ENCODE peak calls at places on chromosomes 2 and 18, in eight cellular contexts. X, Q, C, F, A, P, U and J are unnamed samples.

GRCh38 chr18:24627644-24628315 is 167.3 kb downstream of the HRH4 start:
- DNase-seq in P (no peak), A (no peak), Q (no peak), F (no peak), U (no peak), X (no peak), C (no peak), J (no peak)

GRCh38 chr2:119888673-119889072 is 124.2 kb upstream of the EPB41L5 start:
- DNase-seq in U (no peak), F (no peak), Q (no peak), C (no peak), A (no peak), P (no peak), X (no peak), J (no peak)

GRCh38 chr2:145352499-145352898 is 832.6 kb upstream of the ZEB2 start:
- DNase-seq in U (no peak), A (no peak), C (no peak), F (no peak), P (no peak), X (no peak), Q (no peak), J (no peak)

GRCh38 chr18:62081248-62081647 is 105.6 kb downstream of the PIGN start:
- DNase-seq in C (no peak), A (no peak), F (no peak), X (no peak), U (no peak), P (no peak), Q (no peak), J (no peak)

GRCh38 chr18:46291149-46291548 is 187.0 kb downstream of the HAUS1 start:
- DNase-seq in Q (no peak), C (no peak), U (no peak), P (no peak), X (no peak), A (peak), F (no peak), J (no peak)

GRCh38 chr2:196431076-196431475 is 208.4 kb upstream of the CCDC150 start:
- DNase-seq in F (no peak), P (no peak), X (no peak), Q (no peak), C (no peak), A (no peak), U (no peak), J (no peak)

GRCh38 chr18:62152844-62153243 is 34.0 kb downstream of the PIGN start:
- DNase-seq in A (no peak), P (no peak), F (no peak), X (no peak), C (no peak), Q (no peak), U (no peak), J (no peak)

GRCh38 chr2:169716229-169716886 is 17.3 kb upstream of the KLHL23 start:
- DNase-seq in P (no peak), Q (peak), F (peak), A (no peak), C (no peak), U (no peak), X (no peak), J (no peak)

GRCh38 chr2:30880516-30880915 is 73.3 kb upstream of the CAPN13 start:
- DNase-seq in A (no peak), Q (no peak), C (no peak), U (no peak), P (no peak), X (no peak), F (no peak), J (no peak)

GRCh38 chr2:111157798-111158197 is 37.1 kb downstream of the BCL2L11 start:
- DNase-seq in P (no peak), X (no peak), U (peak), C (no peak), A (no peak), F (no peak), Q (no peak), J (no peak)

GRCh38 chr2:55862269-55862668 is 61.3 kb downstream of the EFEMP1 start:
- DNase-seq in C (no peak), U (no peak), X (no peak), Q (no peak), P (no peak), F (no peak), A (no peak), J (no peak)

GRCh38 chr2:129904532-129905446 is 74.7 kb upstream of the RAB6C start:
- DNase-seq in F (no peak), A (peak), P (no peak), C (no peak), U (no peak), Q (no peak), X (no peak), J (no peak)

GRCh38 chr2:122105885-122106221 is 350.4 kb downstream of the TSN start:
- DNase-seq in U (no peak), C (no peak), A (no peak), X (no peak), F (no peak), P (no peak), Q (no peak), J (no peak)

GRCh38 chr18:58232674-58233073 is 188.6 kb downstream of the NEDD4L start:
- DNase-seq in U (no peak), P (no peak), A (no peak), C (no peak), X (no peak), Q (no peak), F (no peak), J (no peak)

GRCh38 chr18:13437034-13437433 is 218.5 kb downstream of the LDLRAD4 start:
- DNase-seq in X (no peak), C (no peak), P (no peak), A (no peak), Q (no peak), F (no peak), U (no peak), J (no peak)

GRCh38 chr18:60050821-60051220 is 151.0 kb downstream of the PMAIP1 start:
- DNase-seq in P (no peak), Q (no peak), F (no peak), C (no peak), A (no peak), U (no peak), X (no peak), J (no peak)

GRCh38 chr2:39120771-39121522 is at the start of gene SOS1:
- DNase-seq in A (peak), P (peak), Q (peak), X (peak), F (peak), C (peak), U (peak), J (peak)

GRCh38 chr18:7873316-7873715 is 306.2 kb downstream of the PTPRM start:
- DNase-seq in X (no peak), A (no peak), U (no peak), Q (no peak), P (no peak), C (no peak), F (no peak), J (no peak)

GRCh38 chr18:74204543-74205152 is 56.3 kb downstream of the TIMM21 start:
- DNase-seq in U (no peak), A (no peak), Q (no peak), C (no peak), X (no peak), P (no peak), F (no peak), J (no peak)

GRCh38 chr18:11908182-11909080 is at the start of gene MPPE1:
- DNase-seq in F (peak), C (peak), U (peak), Q (peak), P (peak), X (peak), A (peak), J (peak)

GRCh38 chr2:161273038-161273760 is 35.0 kb upstream of the PSMD14 start:
- DNase-seq in P (peak), U (peak), F (no peak), A (no peak), Q (peak), X (peak), C (peak), J (peak)

GRCh38 chr18:58590231-58590630 is 38.7 kb downstream of the ALPK2 start:
- DNase-seq in U (no peak), A (no peak), Q (no peak), X (no peak), P (no peak), C (no peak), F (no peak), J (no peak)

GRCh38 chr18:43247944-43248343 is 29.3 kb downstream of the SYT4 start:
- DNase-seq in U (no peak), A (no peak), F (no peak), P (no peak), C (no peak), Q (no peak), X (no peak), J (no peak)

GRCh38 chr2:45007961-45008295 is 1.3 kb downstream of the SIX2 start:
- DNase-seq in Q (no peak), X (no peak), P (no peak), A (no peak), U (no peak), F (no peak), C (no peak), J (no peak)

GRCh38 chr2:69013837-69014796 is 1.1 kb downstream of the ANTXR1 start:
- DNase-seq in P (no peak), Q (no peak), A (no peak), F (no peak), U (no peak), X (no peak), C (no peak), J (no peak)

GRCh38 chr2:107648781-107649413 is 177.8 kb upstream of the RGPD4 start:
- DNase-seq in P (no peak), A (peak), X (peak), C (no peak), U (no peak), F (no peak), Q (peak), J (no peak)

GRCh38 chr2:196967126-196967525 is 40.6 kb upstream of the PGAP1 start:
- DNase-seq in C (no peak), U (no peak), X (no peak), A (no peak), P (no peak), F (no peak), Q (no peak), J (no peak)

GRCh38 chr2:162974771-162975170 is 136.2 kb upstream of the KCNH7 start:
- DNase-seq in P (no peak), A (no peak), X (no peak), U (no peak), C (peak), Q (no peak), F (no peak), J (no peak)

GRCh38 chr18:27315001-27315400 is 129.9 kb upstream of the CHST9 start:
- DNase-seq in A (no peak), F (no peak), U (no peak), Q (no peak), C (no peak), P (no peak), X (no peak), J (no peak)

GRCh38 chr18:37299471-37300304 is 265.9 kb downstream of the CELF4 start:
- DNase-seq in F (peak), C (peak), X (peak), U (no peak), P (no peak), A (no peak), Q (peak), J (no peak)

GRCh38 chr2:69225933-69226332 is 161.1 kb downstream of the GFPT1 start:
- DNase-seq in C (no peak), Q (no peak), P (no peak), X (no peak), A (no peak), U (no peak), F (no peak), J (no peak)